ENCODE peak calls at places on chromosome X, in five cellular contexts. One of them, this sample, is unnamed.

GRCh38 chrX:31181377-31182038 is 109.7 kb upstream of the FTHL17 start:
- DNase-seq in HCT116: no peak
- DNase-seq in GM12878: no peak
- DNase-seq in HepG2: no peak
- DNase-seq in K562: no peak
- DNase-seq in this sample: no peak

GRCh38 chrX:153642313-153642654 is 4.7 kb upstream of the DUSP9 start:
- DNase-seq in K562: no peak
- DNase-seq in GM12878: no peak
- DNase-seq in HepG2: no peak
- DNase-seq in HCT116: no peak
- DNase-seq in this sample: peak

GRCh38 chrX:44306336-44306735 is 37.1 kb downstream of the EFHC2 start:
- DNase-seq in HCT116: no peak
- DNase-seq in HepG2: no peak
- DNase-seq in K562: no peak
- DNase-seq in GM12878: no peak
- DNase-seq in this sample: no peak

GRCh38 chrX:118872102-118872566 is 48.5 kb downstream of the ZCCHC12 start:
- DNase-seq in K562: no peak
- DNase-seq in HepG2: no peak
- DNase-seq in HCT116: no peak
- DNase-seq in GM12878: no peak
- DNase-seq in this sample: no peak

GRCh38 chrX:14865201-14865600 is 7.7 kb downstream of the FANCB start:
- DNase-seq in HCT116: no peak
- DNase-seq in K562: no peak
- DNase-seq in GM12878: no peak
- DNase-seq in HepG2: no peak
- DNase-seq in this sample: no peak

GRCh38 chrX:319579-320125 is 1.1 kb upstream of the GTPBP6 start:
- DNase-seq in GM12878: no peak
- DNase-seq in K562: no peak
- DNase-seq in HCT116: no peak
- DNase-seq in HepG2: no peak
- DNase-seq in this sample: no peak

GRCh38 chrX:27893211-27893610 is 85.4 kb downstream of the MAGEB10 start:
- DNase-seq in K562: no peak
- DNase-seq in GM12878: no peak
- DNase-seq in HepG2: no peak
- DNase-seq in HCT116: no peak
- DNase-seq in this sample: no peak

GRCh38 chrX:140766024-140766611 is 56.6 kb downstream of the LINC00632 start:
- DNase-seq in HCT116: no peak
- DNase-seq in HepG2: peak
- DNase-seq in K562: peak
- DNase-seq in GM12878: no peak
- DNase-seq in this sample: peak

GRCh38 chrX:12330841-12331240 is 192.6 kb downstream of the FRMPD4 start:
- DNase-seq in GM12878: no peak
- DNase-seq in HepG2: no peak
- DNase-seq in K562: no peak
- DNase-seq in HCT116: no peak
- DNase-seq in this sample: no peak

GRCh38 chrX:98338544-98338943 is 1454.8 kb downstream of the RPA4 start:
- DNase-seq in K562: no peak
- DNase-seq in HepG2: no peak
- DNase-seq in GM12878: no peak
- DNase-seq in HCT116: no peak
- DNase-seq in this sample: no peak

GRCh38 chrX:41010188-41010846 is 74.9 kb upstream of the USP9X start:
- DNase-seq in GM12878: no peak
- DNase-seq in K562: peak
- DNase-seq in HepG2: peak
- DNase-seq in HCT116: no peak
- DNase-seq in this sample: peak

GRCh38 chrX:55312655-55313054 is 47.9 kb upstream of the PAGE3 start:
- DNase-seq in K562: no peak
- DNase-seq in HepG2: no peak
- DNase-seq in GM12878: no peak
- DNase-seq in HCT116: no peak
- DNase-seq in this sample: no peak

GRCh38 chrX:35711281-35711680 is 86.9 kb upstream of the MAGEB16 start:
- DNase-seq in K562: no peak
- DNase-seq in GM12878: no peak
- DNase-seq in HepG2: no peak
- DNase-seq in HCT116: no peak
- DNase-seq in this sample: no peak

DNA sequence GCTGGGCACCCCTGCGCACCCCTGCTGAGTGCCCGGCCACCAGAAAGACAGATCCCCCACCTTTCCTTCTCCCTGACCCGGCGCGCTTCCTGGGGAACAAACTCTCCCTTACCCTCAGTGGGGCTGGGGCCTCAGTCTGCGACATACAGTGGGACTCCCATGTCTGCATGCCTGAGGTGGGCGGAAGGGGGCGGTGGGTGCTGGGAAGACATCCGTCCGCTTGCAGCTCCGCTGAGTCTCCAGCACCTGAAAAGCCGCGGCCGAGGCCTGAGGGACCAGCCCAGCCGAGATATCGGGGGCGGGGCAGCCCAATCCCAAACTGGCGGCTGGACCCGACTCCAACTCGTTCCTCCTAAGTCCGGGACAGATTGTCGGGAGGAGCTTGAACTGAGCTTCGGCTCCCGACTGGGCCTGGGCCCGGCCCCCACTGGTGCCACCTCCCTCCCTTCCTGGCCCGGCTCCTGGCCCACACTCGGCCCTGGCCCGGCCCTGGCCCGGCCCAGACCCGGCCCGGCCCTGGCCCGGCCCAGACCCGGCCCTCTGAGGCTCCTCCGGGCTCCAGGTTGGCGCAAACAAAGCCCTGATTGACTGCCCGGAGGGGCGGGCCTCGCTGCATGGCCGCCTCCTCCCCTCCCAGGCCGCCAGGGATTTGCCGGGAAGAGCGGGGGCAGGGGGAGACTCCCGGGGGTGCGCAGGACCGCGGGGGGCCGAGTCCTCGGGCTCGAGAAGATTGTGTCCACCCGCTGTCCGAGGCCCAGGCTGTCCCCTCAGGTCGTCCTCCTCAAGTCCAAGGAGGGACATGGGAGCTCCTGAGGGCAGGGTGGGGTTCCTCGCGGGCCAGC is 878 bp upstream of the SLC16A2 start:
- DNase-seq in K562: no peak
- DNase-seq in HCT116: no peak
- DNase-seq in HepG2: no peak
- DNase-seq in GM12878: no peak
- DNase-seq in this sample: peak
- H3K9ac ChIP-seq in K562: no peak
- H3K9ac ChIP-seq in HCT116: peak
- H3K9ac ChIP-seq in HepG2: no peak
- H3K9ac ChIP-seq in GM12878: no peak
- H3K9ac ChIP-seq in this sample: peak

GRCh38 chrX:150905293-150905692 is 6.8 kb upstream of the CD99L2 start:
- DNase-seq in HCT116: no peak
- DNase-seq in GM12878: no peak
- DNase-seq in HepG2: no peak
- DNase-seq in K562: no peak
- DNase-seq in this sample: no peak

GRCh38 chrX:150906694-150907093 is 8.2 kb upstream of the CD99L2 start:
- DNase-seq in HCT116: no peak
- DNase-seq in GM12878: no peak
- DNase-seq in HepG2: no peak
- DNase-seq in K562: no peak
- DNase-seq in this sample: no peak

GRCh38 chrX:150903110-150903508 is 4.6 kb upstream of the CD99L2 start:
- DNase-seq in HCT116: no peak
- DNase-seq in HepG2: no peak
- DNase-seq in K562: no peak
- DNase-seq in GM12878: no peak
- DNase-seq in this sample: no peak

GRCh38 chrX:150902434-150903109 is 4.1 kb upstream of the CD99L2 start:
- DNase-seq in K562: no peak
- DNase-seq in HCT116: no peak
- DNase-seq in HepG2: no peak
- DNase-seq in GM12878: no peak
- DNase-seq in this sample: no peak

DNA sequence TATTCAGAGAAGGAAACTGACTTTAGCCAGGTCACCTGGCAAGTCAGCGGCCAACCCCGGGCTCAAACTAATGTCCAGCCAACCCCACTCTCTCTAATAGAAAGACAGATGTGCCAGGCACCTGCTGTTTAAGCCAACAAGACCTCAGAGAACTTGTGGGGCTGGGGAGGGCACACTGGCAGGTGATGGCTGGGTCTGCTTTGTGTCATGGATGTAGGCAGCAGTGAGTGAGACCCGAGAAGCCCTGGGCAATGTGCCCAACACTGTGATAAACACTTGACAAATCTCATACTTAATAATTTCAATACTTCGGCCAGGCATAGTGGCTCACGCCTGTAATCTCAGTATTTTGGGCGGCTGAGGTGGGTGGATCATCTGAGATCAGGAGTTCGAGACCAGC is 9.0 kb upstream of the CD99L2 start:
- DNase-seq in HCT116: no peak
- DNase-seq in K562: no peak
- DNase-seq in GM12878: no peak
- DNase-seq in HepG2: no peak
- DNase-seq in this sample: no peak
- TF ChIP-seq ZBTB33 in HCT116: no peak
- TF ChIP-seq ZBTB33 in K562: no peak
- TF ChIP-seq ZBTB33 in GM12878: no peak
- TF ChIP-seq ZBTB33 in HepG2: no peak
- TF ChIP-seq ZBTB33 in this sample: no peak

DNA sequence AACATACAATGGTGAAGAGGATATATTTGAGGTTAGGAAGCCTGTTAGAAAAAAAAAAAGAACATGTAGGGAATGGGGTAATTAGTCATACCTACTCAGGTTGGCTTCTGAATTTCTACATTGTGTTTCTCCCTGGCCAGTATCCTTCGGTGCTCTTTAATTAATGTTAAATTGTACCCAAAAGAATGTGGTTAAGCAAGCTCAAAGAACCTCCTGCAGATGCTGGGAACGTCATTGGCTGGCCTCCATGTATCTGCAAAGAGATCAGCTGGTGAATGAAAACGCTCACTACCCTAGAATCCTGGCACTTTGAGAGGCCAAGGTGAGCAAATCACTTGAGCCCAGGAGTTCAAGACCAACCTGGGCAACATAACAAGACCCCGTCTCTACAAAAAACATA is 942.3 kb upstream of the PRKX start:
- DNase-seq in K562: no peak
- DNase-seq in HCT116: no peak
- DNase-seq in HepG2: no peak
- DNase-seq in GM12878: no peak
- DNase-seq in this sample: no peak
- H3K9ac ChIP-seq in K562: no peak
- H3K9ac ChIP-seq in HCT116: no peak
- H3K9ac ChIP-seq in HepG2: no peak
- H3K9ac ChIP-seq in GM12878: no peak
- H3K9ac ChIP-seq in this sample: no peak

GRCh38 chrX:10011261-10011931 is 44.2 kb downstream of the CLDN34 start:
- DNase-seq in HCT116: no peak
- DNase-seq in K562: no peak
- DNase-seq in GM12878: peak
- DNase-seq in HepG2: no peak
- DNase-seq in this sample: no peak

GRCh38 chrX:10008483-10009056 is 41.4 kb downstream of the CLDN34 start:
- DNase-seq in K562: no peak
- DNase-seq in HepG2: no peak
- DNase-seq in GM12878: no peak
- DNase-seq in HCT116: no peak
- DNase-seq in this sample: no peak

GRCh38 chrX:10012776-10013175 is 45.6 kb downstream of the CLDN34 start:
- DNase-seq in HepG2: no peak
- DNase-seq in GM12878: no peak
- DNase-seq in K562: no peak
- DNase-seq in HCT116: no peak
- DNase-seq in this sample: no peak

GRCh38 chrX:10011991-10012390 is 44.8 kb downstream of the CLDN34 start:
- DNase-seq in K562: no peak
- DNase-seq in HepG2: no peak
- DNase-seq in GM12878: no peak
- DNase-seq in HCT116: no peak
- DNase-seq in this sample: no peak

GRCh38 chrX:10010686-10011085 is 43.5 kb downstream of the CLDN34 start:
- DNase-seq in GM12878: no peak
- DNase-seq in HepG2: peak
- DNase-seq in K562: no peak
- DNase-seq in HCT116: no peak
- DNase-seq in this sample: no peak
- TF ChIP-seq ZBTB33 in GM12878: no peak
- TF ChIP-seq ZBTB33 in HepG2: no peak
- TF ChIP-seq ZBTB33 in K562: no peak
- TF ChIP-seq ZBTB33 in HCT116: no peak
- TF ChIP-seq ZBTB33 in this sample: no peak

GRCh38 chrX:77450415-77450814 is 3.2 kb downstream of the FGF16 start:
- DNase-seq in HCT116: no peak
- DNase-seq in HepG2: no peak
- DNase-seq in K562: no peak
- DNase-seq in GM12878: no peak
- DNase-seq in this sample: no peak
- H3K9ac ChIP-seq in HCT116: no peak
- H3K9ac ChIP-seq in HepG2: no peak
- H3K9ac ChIP-seq in K562: no peak
- H3K9ac ChIP-seq in GM12878: no peak
- H3K9ac ChIP-seq in this sample: no peak

GRCh38 chrX:131783555-131784338 is 239.4 kb upstream of the STK26 start:
- DNase-seq in HepG2: no peak
- DNase-seq in HCT116: no peak
- DNase-seq in K562: no peak
- DNase-seq in GM12878: peak
- DNase-seq in this sample: no peak
- TF ChIP-seq ZBTB33 in HepG2: no peak
- TF ChIP-seq ZBTB33 in HCT116: no peak
- TF ChIP-seq ZBTB33 in K562: no peak
- TF ChIP-seq ZBTB33 in GM12878: no peak
- TF ChIP-seq ZBTB33 in this sample: peak